ENCODE peak calls at places on chromosome 11, in nine cellular contexts. One of them, this sample, is unnamed.

GRCh38 chr11:14190992-14191773 is 167.8 kb downstream of the RRAS2 start:
- DNase-seq in GM12865: no peak
- DNase-seq in mesendoderm: no peak
- DNase-seq in coronary artery: no peak
- DNase-seq in AG10803: no peak
- DNase-seq in ovary: no peak
- DNase-seq in IMR-90: no peak
- DNase-seq in GM12864: no peak
- DNase-seq in choroid plexus epithelial cell: no peak
- DNase-seq in this sample: no peak

GRCh38 chr11:69928124-69928523 is 108.9 kb upstream of the FGF3 start:
- DNase-seq in choroid plexus epithelial cell: no peak
- DNase-seq in ovary: no peak
- DNase-seq in GM12864: no peak
- DNase-seq in AG10803: no peak
- DNase-seq in GM12865: no peak
- DNase-seq in IMR-90: no peak
- DNase-seq in coronary artery: no peak
- DNase-seq in mesendoderm: no peak
- DNase-seq in this sample: no peak

GRCh38 chr11:44727114-44727372 is 281 bp downstream of the TSPAN18 start:
- DNase-seq in choroid plexus epithelial cell: no peak
- DNase-seq in ovary: no peak
- DNase-seq in GM12865: no peak
- DNase-seq in coronary artery: no peak
- DNase-seq in IMR-90: no peak
- DNase-seq in AG10803: no peak
- DNase-seq in mesendoderm: peak; percentile 13
- DNase-seq in GM12864: no peak
- DNase-seq in this sample: no peak

GRCh38 chr11:6647836-6648235 is 7.8 kb downstream of the DCHS1 start:
- DNase-seq in mesendoderm: no peak
- DNase-seq in coronary artery: no peak
- DNase-seq in GM12865: no peak
- DNase-seq in choroid plexus epithelial cell: no peak
- DNase-seq in AG10803: no peak
- DNase-seq in ovary: no peak
- DNase-seq in GM12864: no peak
- DNase-seq in IMR-90: no peak
- DNase-seq in this sample: no peak

GRCh38 chr11:117281869-117282268 is 9.3 kb upstream of the BACE1-AS start:
- DNase-seq in GM12865: no peak
- DNase-seq in IMR-90: no peak
- DNase-seq in ovary: no peak
- DNase-seq in GM12864: no peak
- DNase-seq in AG10803: no peak
- DNase-seq in coronary artery: no peak
- DNase-seq in choroid plexus epithelial cell: no peak
- DNase-seq in mesendoderm: no peak
- DNase-seq in this sample: no peak

GRCh38 chr11:87722756-87723599 is 452.3 kb downstream of the RAB38 start:
- DNase-seq in mesendoderm: peak; percentile 68
- DNase-seq in GM12864: no peak
- DNase-seq in IMR-90: peak; percentile 2
- DNase-seq in choroid plexus epithelial cell: peak; percentile 26
- DNase-seq in ovary: no peak
- DNase-seq in coronary artery: no peak
- DNase-seq in AG10803: peak; percentile 27
- DNase-seq in GM12865: peak; percentile 47
- DNase-seq in this sample: peak; percentile 8

GRCh38 chr11:94656968-94657367 is 89.8 kb downstream of the PIWIL4 start:
- DNase-seq in choroid plexus epithelial cell: peak; percentile 26
- DNase-seq in AG10803: peak; percentile 37
- DNase-seq in GM12864: no peak
- DNase-seq in GM12865: no peak
- DNase-seq in mesendoderm: peak; percentile 97
- DNase-seq in IMR-90: no peak
- DNase-seq in coronary artery: no peak
- DNase-seq in ovary: no peak
- DNase-seq in this sample: no peak

GRCh38 chr11:130215531-130216220 is 56.1 kb downstream of the ST14 start:
- DNase-seq in GM12865: no peak
- DNase-seq in IMR-90: no peak
- DNase-seq in GM12864: no peak
- DNase-seq in ovary: no peak
- DNase-seq in AG10803: no peak
- DNase-seq in mesendoderm: no peak
- DNase-seq in coronary artery: peak; percentile 40
- DNase-seq in choroid plexus epithelial cell: no peak
- DNase-seq in this sample: peak; percentile 30

GRCh38 chr11:114192841-114193389 is 103.3 kb upstream of the NNMT start:
- DNase-seq in AG10803: no peak
- DNase-seq in IMR-90: no peak
- DNase-seq in choroid plexus epithelial cell: peak; percentile 93
- DNase-seq in GM12864: no peak
- DNase-seq in GM12865: no peak
- DNase-seq in ovary: no peak
- DNase-seq in coronary artery: no peak
- DNase-seq in mesendoderm: no peak
- DNase-seq in this sample: no peak

GRCh38 chr11:19458231-19458630 is 217.5 kb upstream of the E2F8 start:
- DNase-seq in choroid plexus epithelial cell: no peak
- DNase-seq in GM12865: no peak
- DNase-seq in AG10803: no peak
- DNase-seq in IMR-90: no peak
- DNase-seq in ovary: no peak
- DNase-seq in coronary artery: no peak
- DNase-seq in GM12864: no peak
- DNase-seq in mesendoderm: no peak
- DNase-seq in this sample: no peak

GRCh38 chr11:17396598-17397310 is 8.3 kb upstream of the KCNJ11 start:
- DNase-seq in AG10803: no peak
- DNase-seq in mesendoderm: no peak
- DNase-seq in GM12864: no peak
- DNase-seq in ovary: no peak
- DNase-seq in choroid plexus epithelial cell: no peak
- DNase-seq in coronary artery: no peak
- DNase-seq in IMR-90: no peak
- DNase-seq in GM12865: no peak
- DNase-seq in this sample: peak; percentile 43

GRCh38 chr11:1368966-1369365 is 20.8 kb upstream of the BRSK2 start:
- DNase-seq in mesendoderm: no peak
- DNase-seq in GM12864: no peak
- DNase-seq in AG10803: no peak
- DNase-seq in IMR-90: no peak
- DNase-seq in coronary artery: no peak
- DNase-seq in GM12865: no peak
- DNase-seq in ovary: no peak
- DNase-seq in choroid plexus epithelial cell: no peak
- DNase-seq in this sample: no peak

GRCh38 chr11:128207861-128208321 is 379.5 kb downstream of the ETS1 start:
- DNase-seq in mesendoderm: no peak
- DNase-seq in GM12865: no peak
- DNase-seq in GM12864: no peak
- DNase-seq in coronary artery: no peak
- DNase-seq in choroid plexus epithelial cell: peak; percentile 95
- DNase-seq in ovary: no peak
- DNase-seq in AG10803: peak; percentile 99
- DNase-seq in IMR-90: peak; percentile 91
- DNase-seq in this sample: no peak

GRCh38 chr11:133202816-133203215 is 329.5 kb downstream of the OPCML start:
- DNase-seq in GM12865: no peak
- DNase-seq in ovary: no peak
- DNase-seq in GM12864: no peak
- DNase-seq in mesendoderm: no peak
- DNase-seq in AG10803: no peak
- DNase-seq in coronary artery: no peak
- DNase-seq in choroid plexus epithelial cell: no peak
- DNase-seq in IMR-90: no peak
- DNase-seq in this sample: no peak

GRCh38 chr11:67418476-67419281 is 3.2 kb downstream of the CARNS1 start:
- DNase-seq in ovary: no peak
- DNase-seq in AG10803: no peak
- DNase-seq in GM12865: no peak
- DNase-seq in IMR-90: no peak
- DNase-seq in choroid plexus epithelial cell: no peak
- DNase-seq in coronary artery: no peak
- DNase-seq in mesendoderm: no peak
- DNase-seq in GM12864: no peak
- DNase-seq in this sample: no peak
- H3K4me3 ChIP-seq in ovary: no peak overlapping the region
- H3K4me3 ChIP-seq in AG10803: no peak overlapping the region
- H3K4me3 ChIP-seq in GM12865: no peak overlapping the region
- H3K4me3 ChIP-seq in IMR-90: no peak overlapping the region
- H3K4me3 ChIP-seq in choroid plexus epithelial cell: no peak overlapping the region
- H3K4me3 ChIP-seq in coronary artery: peak overlapping the region; percentile 31
- H3K4me3 ChIP-seq in mesendoderm: no peak overlapping the region
- H3K4me3 ChIP-seq in GM12864: no peak overlapping the region
- H3K4me3 ChIP-seq in this sample: no peak overlapping the region

GRCh38 chr11:110376711-110377324 is 52.9 kb upstream of the FDX1 start:
- DNase-seq in AG10803: peak; percentile 84
- DNase-seq in IMR-90: peak; percentile 79
- DNase-seq in coronary artery: no peak
- DNase-seq in ovary: peak; percentile 82
- DNase-seq in GM12865: peak; percentile 80
- DNase-seq in GM12864: peak; percentile 73
- DNase-seq in mesendoderm: peak; percentile 95
- DNase-seq in choroid plexus epithelial cell: peak; percentile 97
- DNase-seq in this sample: peak; percentile 47
- H3K4me3 ChIP-seq in AG10803: no peak overlapping the region
- H3K4me3 ChIP-seq in IMR-90: no peak overlapping the region
- H3K4me3 ChIP-seq in coronary artery: peak overlapping the region; percentile 46
- H3K4me3 ChIP-seq in ovary: no peak overlapping the region
- H3K4me3 ChIP-seq in GM12865: no peak overlapping the region
- H3K4me3 ChIP-seq in GM12864: peak overlapping the region; percentile 3
- H3K4me3 ChIP-seq in mesendoderm: no peak overlapping the region
- H3K4me3 ChIP-seq in choroid plexus epithelial cell: peak overlapping the region; percentile 25
- H3K4me3 ChIP-seq in this sample: no peak overlapping the region

GRCh38 chr11:109788969-109789490 is 304.2 kb upstream of the ZC3H12C start:
- DNase-seq in AG10803: no peak
- DNase-seq in GM12865: no peak
- DNase-seq in coronary artery: no peak
- DNase-seq in choroid plexus epithelial cell: no peak
- DNase-seq in IMR-90: no peak
- DNase-seq in mesendoderm: peak; percentile 91
- DNase-seq in ovary: no peak
- DNase-seq in GM12864: no peak
- DNase-seq in this sample: no peak

GRCh38 chr11:109783842-109784241 is 309.4 kb upstream of the ZC3H12C start:
- DNase-seq in GM12864: peak; percentile 29
- DNase-seq in AG10803: no peak
- DNase-seq in mesendoderm: peak; percentile 39
- DNase-seq in choroid plexus epithelial cell: no peak
- DNase-seq in GM12865: peak; percentile 87
- DNase-seq in ovary: no peak
- DNase-seq in coronary artery: no peak
- DNase-seq in IMR-90: no peak
- DNase-seq in this sample: no peak

GRCh38 chr11:109784536-109784935 is 308.7 kb upstream of the ZC3H12C start:
- DNase-seq in AG10803: no peak
- DNase-seq in choroid plexus epithelial cell: no peak
- DNase-seq in ovary: no peak
- DNase-seq in coronary artery: no peak
- DNase-seq in GM12865: peak; percentile 22
- DNase-seq in GM12864: no peak
- DNase-seq in IMR-90: no peak
- DNase-seq in mesendoderm: no peak
- DNase-seq in this sample: no peak

GRCh38 chr11:109783017-109783416 is 310.2 kb upstream of the ZC3H12C start:
- DNase-seq in GM12865: no peak
- DNase-seq in AG10803: no peak
- DNase-seq in GM12864: no peak
- DNase-seq in ovary: no peak
- DNase-seq in choroid plexus epithelial cell: no peak
- DNase-seq in coronary artery: no peak
- DNase-seq in mesendoderm: peak; percentile 88
- DNase-seq in IMR-90: no peak
- DNase-seq in this sample: no peak

DNA sequence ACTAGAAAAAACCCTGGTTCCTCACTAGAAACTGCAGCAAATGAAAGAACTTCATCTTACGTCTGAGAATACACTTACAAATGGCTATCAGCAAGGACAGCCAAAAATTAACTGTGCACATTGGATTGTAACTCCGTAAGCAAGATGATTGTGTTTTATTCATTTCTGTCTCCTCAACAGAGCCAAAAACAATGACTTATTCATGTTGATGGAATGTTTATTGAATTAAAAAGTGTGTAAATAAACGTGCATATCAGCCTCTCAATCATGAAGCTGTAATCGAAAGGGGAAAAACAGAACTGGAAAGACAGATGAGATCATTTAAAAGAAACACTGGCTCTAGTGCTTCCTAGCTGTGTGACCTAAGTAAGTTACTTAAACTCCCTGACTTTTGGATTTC is 307.5 kb upstream of the ZC3H12C start:
- DNase-seq in ovary: no peak
- DNase-seq in mesendoderm: no peak
- DNase-seq in GM12865: peak; percentile 38
- DNase-seq in GM12864: no peak
- DNase-seq in IMR-90: peak; percentile 39
- DNase-seq in AG10803: peak; percentile 65
- DNase-seq in coronary artery: no peak
- DNase-seq in choroid plexus epithelial cell: peak; percentile 31
- DNase-seq in this sample: no peak
- H3K4me3 ChIP-seq in ovary: no peak overlapping the region
- H3K4me3 ChIP-seq in mesendoderm: no peak overlapping the region
- H3K4me3 ChIP-seq in GM12865: no peak overlapping the region
- H3K4me3 ChIP-seq in GM12864: no peak overlapping the region
- H3K4me3 ChIP-seq in IMR-90: no peak overlapping the region
- H3K4me3 ChIP-seq in AG10803: peak overlapping the region; percentile 25
- H3K4me3 ChIP-seq in coronary artery: no peak overlapping the region
- H3K4me3 ChIP-seq in choroid plexus epithelial cell: peak overlapping the region; percentile 20
- H3K4me3 ChIP-seq in this sample: no peak overlapping the region

DNA sequence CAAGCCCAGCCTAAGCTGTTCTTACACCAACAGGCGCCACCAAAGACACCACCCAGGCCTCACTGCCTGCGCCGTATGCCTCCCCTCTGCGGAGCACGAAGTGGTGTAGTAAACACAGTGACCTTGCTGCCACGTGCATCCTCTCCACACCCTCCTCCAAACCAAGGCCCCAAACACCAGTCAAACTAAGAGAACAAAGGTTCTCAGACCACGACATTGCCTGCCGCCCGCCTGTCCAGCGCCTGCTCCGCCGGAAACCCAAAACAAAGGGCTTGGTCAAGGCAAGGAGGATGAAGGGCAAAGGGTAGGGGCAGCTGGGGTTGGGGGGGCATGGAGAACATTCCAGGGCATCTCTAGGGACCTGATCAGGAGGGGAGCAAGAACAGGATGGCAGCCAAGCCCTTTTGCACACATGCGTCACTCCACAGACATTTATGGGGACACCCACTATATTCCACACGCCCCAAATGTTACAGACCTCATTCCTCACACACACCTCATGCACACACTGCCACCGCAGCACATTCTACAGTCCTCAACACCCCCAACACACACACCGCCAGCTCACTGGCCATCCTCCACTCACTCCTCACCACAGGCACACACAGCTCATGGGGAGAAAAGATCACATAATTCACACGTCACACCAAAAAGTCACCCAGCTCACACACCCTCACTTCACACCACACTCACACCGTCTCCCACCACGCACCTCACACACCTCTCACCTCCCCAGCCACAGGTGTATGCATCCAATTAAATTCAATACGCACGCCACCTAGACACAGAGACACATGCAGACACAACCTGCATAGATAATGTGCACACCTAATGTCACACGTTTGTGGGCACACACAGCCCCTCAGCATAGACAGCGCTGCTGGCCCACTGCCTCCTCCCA is 34.5 kb downstream of the PDE2A start:
- DNase-seq in IMR-90: no peak
- DNase-seq in GM12864: no peak
- DNase-seq in choroid plexus epithelial cell: no peak
- DNase-seq in GM12865: no peak
- DNase-seq in mesendoderm: no peak
- DNase-seq in ovary: no peak
- DNase-seq in AG10803: no peak
- DNase-seq in coronary artery: no peak
- DNase-seq in this sample: no peak
- H3K4me3 ChIP-seq in IMR-90: no peak overlapping the region
- H3K4me3 ChIP-seq in GM12864: no peak overlapping the region
- H3K4me3 ChIP-seq in choroid plexus epithelial cell: no peak overlapping the region
- H3K4me3 ChIP-seq in GM12865: no peak overlapping the region
- H3K4me3 ChIP-seq in mesendoderm: no peak overlapping the region
- H3K4me3 ChIP-seq in ovary: no peak overlapping the region
- H3K4me3 ChIP-seq in AG10803: no peak overlapping the region
- H3K4me3 ChIP-seq in coronary artery: peak overlapping the region; percentile 72
- H3K4me3 ChIP-seq in this sample: no peak overlapping the region